ENCODE peak calls at places on chromosomes 7 and 10, in eight cellular contexts. D, T, O, F, U, B, P and X are unnamed samples.

GRCh38 chr10:27258838-27259532 is 18.4 kb upstream of the ACBD5 start:
- DNase-seq in D (no peak), T (no peak), O (no peak), F (no peak), U (no peak), B (no peak), P (no peak), X (no peak)

GRCh38 chr7:151057038-151057736 is 510 bp downstream of the CDK5 start:
- DNase-seq in D (peak; percentile 63), T (no peak), O (peak; percentile 74), F (no peak), U (no peak), B (no peak), P (no peak), X (no peak)

GRCh38 chr7:100342761-100343160 is 15.2 kb upstream of the PILRB start:
- DNase-seq in D (no peak), T (no peak), O (no peak), F (no peak), U (no peak), B (no peak), P (no peak), X (no peak)

GRCh38 chr7:44287488-44288380 is 37.7 kb downstream of the CAMK2B start:
- DNase-seq in D (peak; percentile 7), T (peak; percentile 6), O (no peak), F (no peak), U (no peak), B (no peak), P (peak; percentile 4), X (no peak)

GRCh38 chr7:8881916-8882315 is 448.5 kb downstream of the NXPH1 start:
- DNase-seq in D (no peak), T (no peak), O (no peak), F (no peak), U (no peak), B (no peak), P (no peak), X (no peak)

GRCh38 chr7:30750574-30751256 is 1.2 kb upstream of the INMT start:
- DNase-seq in D (no peak), T (peak; percentile 85), O (peak; percentile 89), F (no peak), U (peak; percentile 99), B (peak; percentile 29), P (peak; percentile 82), X (peak; percentile 28)

GRCh38 chr7:101162551-101163280 is 2.7 kb downstream of the VGF start:
- DNase-seq in D (no peak), T (peak; percentile 27), O (peak; percentile 72), F (peak; percentile 68), U (peak; percentile 71), B (no peak), P (no peak), X (peak; percentile 25)

GRCh38 chr7:86958380-86958779 is 101.1 kb downstream of the ELAPOR2 start:
- DNase-seq in D (no peak), T (no peak), O (no peak), F (no peak), U (no peak), B (no peak), P (no peak), X (no peak)